ENCODE peak calls at places on chromosomes 1 and 21, in nine cellular contexts. D is PC-3, A is HCT116, O is hepatocyte, V is GM23338, J is GM23248, N is OCI-LY7, R is neural progenitor cell, Y is SK-N-SH. Q is an unnamed sample.

GRCh38 chr1:208107415-208107814 is 136.8 kb downstream of the PLXNA2 start:
- DNase-seq in N (no peak), A (no peak), V (no peak), Y (no peak), O (no peak), R (no peak), D (no peak), J (peak), Q (no peak)

GRCh38 chr1:41780916-41781315 is 137.8 kb downstream of the HIVEP3 start:
- DNase-seq in R (no peak), Y (no peak), J (no peak), D (no peak), O (no peak), V (no peak), N (no peak), A (no peak), Q (no peak)

GRCh38 chr1:168138134-168138533 is 1.4 kb upstream of the GPR161 start:
- DNase-seq in N (no peak), J (peak), R (no peak), A (no peak), V (no peak), D (peak), O (no peak), Y (no peak), Q (no peak)

GRCh38 chr1:180382326-180383115 is 119.9 kb downstream of the ACBD6 start:
- DNase-seq in N (no peak), O (no peak), J (peak), D (peak), V (no peak), A (no peak), R (no peak), Y (no peak), Q (no peak)

GRCh38 chr1:196400478-196401453 is 207.5 kb downstream of the KCNT2 start:
- DNase-seq in O (peak), J (peak), R (no peak), V (no peak), A (no peak), N (no peak), D (peak), Y (no peak), Q (no peak)

GRCh38 chr1:76268341-76268740 is 193.8 kb downstream of the ST6GALNAC3 start:
- DNase-seq in R (peak), A (no peak), V (no peak), N (peak), J (no peak), Y (no peak), D (no peak), O (no peak), Q (no peak)

GRCh38 chr1:6587261-6588005 is 7.6 kb downstream of the ZBTB48 start:
- DNase-seq in O (no peak), D (peak), A (no peak), Y (peak), V (no peak), R (no peak), J (peak), N (peak), Q (peak)

GRCh38 chr1:99137546-99138206 is 126.6 kb upstream of the PLPPR4 start:
- DNase-seq in Y (no peak), N (no peak), R (no peak), O (no peak), D (no peak), V (peak), A (no peak), J (no peak), Q (no peak)

GRCh38 chr1:4170548-4170947 is 270.5 kb upstream of the C1orf174 start:
- DNase-seq in J (no peak), A (no peak), N (no peak), V (no peak), Y (no peak), R (no peak), O (no peak), D (no peak), Q (no peak)

GRCh38 chr21:34734696-34735095 is 65.9 kb downstream of the CLIC6 start:
- DNase-seq in A (no peak), V (no peak), N (no peak), J (peak), Y (no peak), O (no peak), R (no peak), D (peak), Q (no peak)

GRCh38 chr1:966135-966602 is at the start of gene PLEKHN1:
- DNase-seq in V (peak), N (no peak), J (peak), D (peak), R (no peak), Y (no peak), O (peak), A (no peak), Q (peak)
- TF ChIP-seq EZH2phosphoT487 in V (no peak), N (no peak), J (no peak), D (no peak), R (no peak), Y (no peak), O (no peak), A (no peak), Q (no peak)

GRCh38 chr1:68799096-68799495 is 302.2 kb upstream of the DEPDC1 start:
- DNase-seq in J (no peak), A (no peak), Y (no peak), V (no peak), N (no peak), O (no peak), R (no peak), D (no peak), Q (no peak)

GRCh38 chr1:68796888-68797287 is 300.0 kb upstream of the DEPDC1 start:
- DNase-seq in R (no peak), D (no peak), O (no peak), A (no peak), N (no peak), J (no peak), Y (no peak), V (no peak), Q (no peak)

GRCh38 chr1:68805097-68805641 is 308.3 kb upstream of the DEPDC1 start:
- DNase-seq in A (no peak), J (no peak), O (no peak), V (no peak), D (no peak), N (no peak), R (no peak), Y (no peak), Q (no peak)

GRCh38 chr1:68800182-68800581 is 303.3 kb upstream of the DEPDC1 start:
- DNase-seq in O (no peak), J (no peak), R (no peak), Y (no peak), V (no peak), A (no peak), N (no peak), D (no peak), Q (peak)

DNA sequence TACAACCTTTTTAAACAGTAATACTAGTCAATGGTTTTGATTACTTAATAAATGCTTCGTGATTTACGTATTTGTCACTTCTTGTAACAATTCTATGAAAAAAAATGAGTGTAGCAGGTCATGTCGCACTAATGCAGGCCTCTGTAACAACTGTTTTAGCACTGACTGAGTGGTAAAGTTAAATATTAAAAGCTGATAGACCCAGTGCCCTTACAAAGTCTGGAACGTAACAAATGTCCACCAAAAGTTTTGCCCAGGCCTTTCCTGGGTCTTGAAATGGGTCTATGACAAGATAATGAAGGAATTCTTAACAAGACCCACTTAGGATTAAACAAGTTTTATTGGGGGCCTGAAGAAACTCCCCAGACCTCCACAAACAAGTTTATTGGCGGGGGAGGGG is 304.6 kb upstream of the DEPDC1 start:
- DNase-seq in Y (no peak), J (no peak), N (no peak), O (no peak), D (no peak), V (no peak), R (no peak), A (no peak), Q (no peak)
- TF ChIP-seq EZH2phosphoT487 in Y (no peak), J (no peak), N (no peak), O (no peak), D (no peak), V (no peak), R (no peak), A (no peak), Q (no peak)

GRCh38 chr21:36183144-36183795 is 26.6 kb downstream of the DOP1B start:
- DNase-seq in Y (no peak), V (no peak), A (no peak), J (peak), D (no peak), O (no peak), R (no peak), N (no peak), Q (no peak)
- TF ChIP-seq EZH2phosphoT487 in Y (no peak), V (no peak), A (no peak), J (no peak), D (no peak), O (no peak), R (no peak), N (no peak), Q (no peak)

GRCh38 chr1:235720544-235720943 is 71.0 kb upstream of the GNG4 start:
- DNase-seq in J (peak), R (no peak), V (no peak), D (peak), O (no peak), N (no peak), A (no peak), Y (no peak), Q (no peak)
- TF ChIP-seq EZH2phosphoT487 in J (no peak), R (no peak), V (no peak), D (no peak), O (no peak), N (no peak), A (no peak), Y (no peak), Q (no peak)

GRCh38 chr1:209688746-209689234 is 13.6 kb downstream of the G0S2 start:
- DNase-seq in J (peak), Y (no peak), A (no peak), R (no peak), N (no peak), O (peak), V (no peak), D (peak), Q (no peak)

GRCh38 chr1:209689484-209689883 is 14.3 kb downstream of the G0S2 start:
- DNase-seq in A (no peak), V (no peak), D (peak), J (no peak), Y (no peak), R (no peak), N (no peak), O (peak), Q (no peak)

GRCh38 chr1:209692296-209692695 is 12.3 kb upstream of the HSD11B1 start:
- DNase-seq in Y (no peak), N (no peak), A (no peak), R (no peak), J (no peak), O (no peak), D (no peak), V (no peak), Q (no peak)

GRCh38 chr1:209696673-209697072 is 8.0 kb upstream of the HSD11B1 start:
- DNase-seq in V (no peak), A (no peak), N (no peak), Y (no peak), J (no peak), O (no peak), R (no peak), D (no peak), Q (no peak)

GRCh38 chr1:209692745-209693504 is 11.7 kb upstream of the HSD11B1 start:
- DNase-seq in N (peak), V (peak), R (peak), A (peak), O (peak), D (peak), Y (peak), J (peak), Q (peak)
- TF ChIP-seq EZH2phosphoT487 in N (no peak), V (no peak), R (no peak), A (no peak), O (no peak), D (no peak), Y (no peak), J (no peak), Q (no peak)

DNA sequence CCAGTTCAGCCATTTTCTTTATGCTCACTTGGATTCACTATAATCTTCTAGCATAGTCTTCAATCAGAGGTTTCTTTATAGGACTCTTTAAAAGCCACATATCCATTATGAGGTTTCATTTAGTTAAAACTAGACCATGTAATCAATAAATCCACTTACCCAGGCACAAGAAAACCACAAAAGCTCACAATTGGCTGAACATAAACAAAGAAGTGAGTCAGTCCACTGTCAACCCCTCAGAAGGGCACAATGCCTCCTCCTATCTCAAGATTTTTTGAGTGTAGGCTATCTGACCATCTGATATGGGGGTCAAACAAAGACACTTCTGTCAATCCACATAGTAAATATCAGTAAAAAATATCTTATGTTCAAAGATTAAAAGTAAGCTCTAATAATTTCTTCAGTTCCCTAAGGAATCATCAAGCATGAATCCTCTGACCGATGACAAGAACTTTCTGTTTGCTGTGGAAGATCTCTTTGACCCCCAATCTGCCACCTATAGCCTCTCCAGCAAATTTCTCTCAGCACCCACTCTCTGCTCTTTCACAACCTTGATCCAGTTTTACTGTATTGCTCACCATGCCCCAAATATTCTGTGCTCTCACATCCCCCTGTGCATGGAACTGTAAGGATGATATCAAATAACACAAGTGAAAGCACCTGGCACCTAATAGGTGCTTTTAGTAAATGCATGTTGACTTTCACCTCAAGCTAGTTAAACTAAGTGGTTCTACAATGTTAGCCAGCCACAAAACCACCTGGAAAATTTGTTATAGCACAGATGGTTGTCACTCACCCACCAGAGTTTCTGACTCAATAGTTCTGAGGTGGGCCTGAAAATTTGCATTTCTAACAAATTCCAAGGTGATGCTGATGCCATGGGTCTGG is 16.7 kb downstream of the RAB3B start:
- DNase-seq in J (peak), V (no peak), A (peak), R (no peak), Y (no peak), N (no peak), O (no peak), D (peak), Q (no peak)
- TF ChIP-seq EZH2phosphoT487 in J (no peak), V (no peak), A (no peak), R (no peak), Y (no peak), N (no peak), O (no peak), D (no peak), Q (no peak)

DNA sequence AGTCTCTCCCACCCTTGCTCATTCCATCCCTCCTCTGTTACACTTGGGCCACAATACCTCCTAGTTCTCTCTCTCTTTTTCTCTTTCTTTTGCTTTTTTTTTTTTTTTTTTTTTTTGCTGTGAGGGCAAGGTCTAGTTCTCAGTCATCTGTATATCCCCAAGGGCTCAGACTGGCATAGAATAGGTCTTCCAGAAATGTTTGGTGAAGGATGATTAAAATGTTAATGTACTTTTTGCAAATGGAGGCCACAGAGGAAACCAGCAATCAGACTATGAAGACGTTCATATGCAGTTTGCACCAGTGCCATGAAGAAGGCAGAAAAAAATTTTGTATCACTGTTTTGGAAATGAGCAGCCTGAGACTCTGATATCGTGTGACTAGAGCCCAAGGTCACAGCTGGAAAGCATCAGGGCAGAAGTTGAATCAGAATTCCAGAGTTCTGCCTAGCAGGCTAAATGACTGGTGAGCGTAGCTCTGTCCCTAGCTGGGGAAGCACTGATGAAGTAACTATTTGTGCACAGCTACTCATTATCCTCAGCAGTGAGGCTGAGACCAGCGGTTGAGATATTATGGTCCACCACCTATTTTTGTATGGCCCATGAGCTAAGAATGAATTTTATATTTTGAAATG is 186.5 kb downstream of the TGFBR3 start:
- DNase-seq in J (peak), A (no peak), V (no peak), Y (no peak), N (no peak), D (no peak), R (no peak), O (no peak), Q (no peak)
- TF ChIP-seq EZH2phosphoT487 in J (no peak), A (no peak), V (no peak), Y (no peak), N (no peak), D (no peak), R (no peak), O (no peak), Q (no peak)

DNA sequence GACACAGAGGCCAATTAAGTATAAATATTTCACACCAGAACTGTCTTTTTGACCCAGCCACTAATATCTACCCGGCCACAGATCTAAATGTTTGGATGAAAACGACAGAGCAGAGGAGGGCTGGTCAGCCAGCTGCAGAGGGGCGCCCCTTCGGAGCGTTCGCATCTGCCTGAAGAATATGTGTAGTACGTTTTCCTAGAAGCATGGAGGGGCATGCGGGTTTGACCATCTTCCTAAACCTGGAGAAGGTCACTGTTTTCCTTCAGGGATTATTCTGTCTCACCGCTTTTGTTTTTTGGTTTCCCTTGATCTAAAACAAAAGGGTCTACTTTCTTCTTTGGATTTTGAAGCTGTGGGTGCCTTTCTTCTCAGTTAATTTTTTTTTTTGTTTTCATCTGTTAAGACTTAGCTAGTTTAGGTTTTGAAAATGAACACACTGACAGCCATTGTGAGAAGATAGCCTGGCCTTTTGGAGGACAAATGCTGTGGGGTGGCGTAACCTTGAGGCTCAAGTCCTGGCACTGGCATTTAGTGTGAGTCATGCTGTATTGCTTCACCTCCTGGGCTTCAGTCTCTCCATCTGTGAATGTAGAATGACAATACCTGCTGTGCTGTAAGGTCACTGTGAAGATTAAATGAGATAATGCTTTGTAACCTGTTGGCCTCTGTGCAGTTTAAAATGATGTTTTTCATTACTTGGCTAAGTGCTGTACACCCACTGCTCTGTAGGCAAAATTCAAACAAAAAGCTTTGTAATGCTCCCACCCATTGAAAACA is 74.1 kb upstream of the IRF2BP2 start:
- DNase-seq in Y (no peak), V (peak), N (no peak), A (peak), D (peak), R (no peak), J (peak), O (peak), Q (no peak)
- TF ChIP-seq EZH2phosphoT487 in Y (no peak), V (no peak), N (no peak), A (no peak), D (no peak), R (no peak), J (no peak), O (no peak), Q (no peak)

DNA sequence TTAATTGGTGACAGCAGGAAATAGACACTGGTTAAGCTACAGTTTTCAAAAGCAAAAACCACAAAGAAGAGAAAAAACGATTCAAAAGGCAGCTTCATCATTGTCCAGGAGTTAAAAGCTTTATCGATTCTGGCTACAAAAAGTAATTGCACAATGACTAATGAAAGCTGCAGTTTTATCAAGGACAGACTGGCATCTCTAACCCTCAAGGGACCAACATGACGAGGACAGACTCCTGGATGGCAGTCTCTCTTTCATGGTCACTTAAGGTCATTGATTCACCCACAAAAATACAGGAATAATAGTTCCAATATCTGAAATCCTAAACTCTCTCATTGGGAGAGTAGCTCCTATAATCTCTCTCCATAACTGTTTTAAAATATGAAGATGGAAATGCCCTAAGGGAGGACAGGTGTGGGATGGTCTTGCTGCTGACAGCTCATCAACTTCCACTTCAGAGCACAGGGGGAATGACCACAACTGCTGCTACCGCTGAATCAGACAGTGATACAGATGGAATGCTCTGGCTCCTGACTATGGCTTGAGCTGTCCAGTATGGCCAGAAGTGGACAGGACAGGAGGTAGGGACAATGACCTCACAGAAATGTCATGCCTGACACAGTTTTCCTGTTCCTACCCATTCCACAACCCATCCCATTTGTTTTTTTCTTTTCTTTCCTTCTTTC is 17.4 kb upstream of the CPLANE2 start:
- DNase-seq in R (no peak), Y (no peak), A (no peak), N (no peak), D (peak), O (no peak), V (no peak), J (peak), Q (no peak)
- TF ChIP-seq EZH2phosphoT487 in R (no peak), Y (no peak), A (no peak), N (no peak), D (no peak), O (no peak), V (no peak), J (no peak), Q (no peak)

GRCh38 chr21:41783476-41784150 is 16.8 kb upstream of the RIPK4 start:
- DNase-seq in O (peak), J (peak), N (no peak), R (no peak), A (peak), V (no peak), D (peak), Y (no peak), Q (no peak)
- TF ChIP-seq EZH2phosphoT487 in O (no peak), J (no peak), N (no peak), R (no peak), A (no peak), V (no peak), D (no peak), Y (no peak), Q (no peak)